ENCODE peak calls at places on chromosomes 3 and 15, in eight cellular contexts. R, L, Y, Q, W, X, K and T are unnamed samples.

GRCh38 chr3:43621406-43621973 is 321 bp downstream of the ANO10 start:
- DNase-seq in R (no peak), L (peak), Y (no peak), Q (no peak), W (no peak), X (no peak), K (peak), T (no peak)

GRCh38 chr3:70006089-70006488 is 6.6 kb downstream of the SAMMSON start:
- DNase-seq in R (no peak), L (no peak), Y (no peak), Q (no peak), W (no peak), X (no peak), K (no peak), T (no peak)

GRCh38 chr3:57161131-57161538 is 4.0 kb downstream of the IL17RD start:
- DNase-seq in R (no peak), L (no peak), Y (peak), Q (no peak), W (no peak), X (no peak), K (no peak), T (no peak)

GRCh38 chr3:64691051-64691450 is 3.3 kb upstream of the ADAMTS9 start:
- DNase-seq in R (no peak), L (no peak), Y (no peak), Q (no peak), W (no peak), X (no peak), K (no peak), T (no peak)

GRCh38 chr15:40959331-40960141 is 6.3 kb downstream of the CHAC1 start:
- DNase-seq in R (no peak), L (no peak), Y (no peak), Q (no peak), W (no peak), X (no peak), K (no peak), T (no peak)

GRCh38 chr3:31581660-31582059 is 48.9 kb downstream of the STT3B start:
- DNase-seq in R (no peak), L (no peak), Y (no peak), Q (no peak), W (no peak), X (no peak), K (no peak), T (no peak)

GRCh38 chr15:80072285-80072684 is 12.8 kb downstream of the ZFAND6 start:
- DNase-seq in R (no peak), L (no peak), Y (peak), Q (no peak), W (peak), X (peak), K (peak), T (peak)

GRCh38 chr15:41161336-41161735 is 45.3 kb upstream of the INO80 start:
- DNase-seq in R (no peak), L (no peak), Y (no peak), Q (no peak), W (no peak), X (no peak), K (no peak), T (no peak)

GRCh38 chr3:114551770-114552526 is 258.1 kb downstream of the TIGIT start:
- DNase-seq in R (no peak), L (peak), Y (peak), Q (no peak), W (peak), X (no peak), K (no peak), T (peak)

GRCh38 chr3:123818324-123818920 is 65.7 kb downstream of the MYLK start:
- DNase-seq in R (no peak), L (no peak), Y (no peak), Q (no peak), W (no peak), X (no peak), K (no peak), T (peak)

GRCh38 chr3:147744967-147745366 is 335.8 kb downstream of the ZIC1 start:
- DNase-seq in R (no peak), L (no peak), Y (no peak), Q (no peak), W (no peak), X (no peak), K (no peak), T (no peak)

GRCh38 chr15:60752973-60753720 is 274.2 kb upstream of the ICE2 start:
- DNase-seq in R (no peak), L (no peak), Y (no peak), Q (no peak), W (no peak), X (no peak), K (no peak), T (no peak)

GRCh38 chr3:108899530-108899929 is 54.1 kb downstream of the GUCA1C start:
- DNase-seq in R (peak), L (peak), Y (no peak), Q (no peak), W (no peak), X (no peak), K (no peak), T (no peak)

GRCh38 chr3:25142609-25143355 is 285.3 kb upstream of the RARB start:
- DNase-seq in R (no peak), L (no peak), Y (no peak), Q (no peak), W (no peak), X (no peak), K (no peak), T (no peak)

GRCh38 chr3:166785851-166786250 is 594.2 kb downstream of the ZBBX start:
- DNase-seq in R (no peak), L (no peak), Y (no peak), Q (no peak), W (no peak), X (no peak), K (no peak), T (no peak)

GRCh38 chr15:88586401-88587162 is 34.6 kb upstream of the AEN start:
- DNase-seq in R (no peak), L (peak), Y (no peak), Q (no peak), W (no peak), X (no peak), K (no peak), T (no peak)

GRCh38 chr3:171783086-171783485 is 27.2 kb downstream of the PLD1 start:
- DNase-seq in R (no peak), L (no peak), Y (no peak), Q (no peak), W (no peak), X (no peak), K (no peak), T (peak)

GRCh38 chr15:100763764-100764750 is 115.6 kb upstream of the ALDH1A3 start:
- DNase-seq in R (no peak), L (no peak), Y (no peak), Q (no peak), W (no peak), X (no peak), K (no peak), T (no peak)

GRCh38 chr3:57091471-57091870 is 31.0 kb downstream of the SPATA12 start:
- DNase-seq in R (no peak), L (no peak), Y (peak), Q (no peak), W (no peak), X (no peak), K (no peak), T (peak)

GRCh38 chr15:67149859-67150824 is 84.7 kb downstream of the SMAD3 start:
- DNase-seq in R (peak), L (peak), Y (peak), Q (no peak), W (peak), X (no peak), K (peak), T (peak)

GRCh38 chr3:171672124-171672523 is 138.2 kb downstream of the PLD1 start:
- DNase-seq in R (no peak), L (no peak), Y (no peak), Q (no peak), W (no peak), X (no peak), K (no peak), T (no peak)

GRCh38 chr15:43828061-43828657 is 1.4 kb downstream of the WDR76 start:
- DNase-seq in R (no peak), L (no peak), Y (no peak), Q (peak), W (no peak), X (no peak), K (peak), T (no peak)

GRCh38 chr3:38706961-38707360 is 57.5 kb upstream of the SCN5A start:
- DNase-seq in R (no peak), L (no peak), Y (no peak), Q (no peak), W (no peak), X (no peak), K (no peak), T (no peak)

GRCh38 chr3:160159806-160160205 is 65.4 kb upstream of the C3orf80 start:
- DNase-seq in R (no peak), L (no peak), Y (no peak), Q (no peak), W (no peak), X (no peak), K (no peak), T (no peak)

GRCh38 chr3:154701055-154701454 is 271.1 kb upstream of the GPR149 start:
- DNase-seq in R (no peak), L (no peak), Y (no peak), Q (no peak), W (no peak), X (no peak), K (no peak), T (no peak)

GRCh38 chr15:46471096-46471495 is 836.3 kb downstream of the SQOR start:
- DNase-seq in R (no peak), L (no peak), Y (no peak), Q (no peak), W (no peak), X (no peak), K (peak), T (no peak)

GRCh38 chr3:123781138-123781537 is 103.0 kb downstream of the MYLK start:
- DNase-seq in R (no peak), L (no peak), Y (no peak), Q (no peak), W (no peak), X (no peak), K (no peak), T (no peak)

GRCh38 chr15:62933388-62933787 is 109.2 kb upstream of the TPM1 start:
- DNase-seq in R (no peak), L (no peak), Y (no peak), Q (no peak), W (no peak), X (no peak), K (no peak), T (no peak)

GRCh38 chr3:153369561-153370374 is 207.7 kb downstream of the RAP2B start:
- DNase-seq in R (no peak), L (no peak), Y (no peak), Q (no peak), W (no peak), X (no peak), K (no peak), T (no peak)

GRCh38 chr15:23687143-23687470 is at the start of gene NDN:
- DNase-seq in R (peak), L (peak), Y (no peak), Q (no peak), W (no peak), X (peak), K (no peak), T (peak)

GRCh38 chr15:65758242-65758641 is 33.9 kb downstream of the DENND4A start:
- DNase-seq in R (no peak), L (no peak), Y (no peak), Q (no peak), W (no peak), X (no peak), K (no peak), T (no peak)

GRCh38 chr3:189664311-189664710 is 33.1 kb downstream of the TP63 start:
- DNase-seq in R (no peak), L (no peak), Y (peak), Q (no peak), W (peak), X (no peak), K (no peak), T (peak)

GRCh38 chr3:157329541-157329940 is 107.1 kb upstream of the PTX3 start:
- DNase-seq in R (no peak), L (no peak), Y (no peak), Q (no peak), W (no peak), X (no peak), K (no peak), T (peak)

GRCh38 chr3:48016336-48016973 is at the start of gene MAP4:
- DNase-seq in R (no peak), L (no peak), Y (no peak), Q (no peak), W (no peak), X (no peak), K (no peak), T (peak)

GRCh38 chr15:32857732-32858131 is 139.9 kb downstream of the GREM1 start:
- DNase-seq in R (no peak), L (no peak), Y (no peak), Q (no peak), W (no peak), X (no peak), K (no peak), T (no peak)
- H3K4me3 ChIP-seq in R (no peak), L (no peak), Y (no peak), Q (no peak), W (no peak), X (no peak), K (no peak), T (no peak)

GRCh38 chr3:127817331-127817821 is 4.9 kb downstream of the MGLL start:
- DNase-seq in R (peak), L (no peak), Y (peak), Q (no peak), W (peak), X (no peak), K (no peak), T (peak)
- TF ChIP-seq CTCF in R (no peak), L (no peak), Y (no peak), Q (no peak), W (no peak), X (no peak), K (no peak), T (no peak)

DNA sequence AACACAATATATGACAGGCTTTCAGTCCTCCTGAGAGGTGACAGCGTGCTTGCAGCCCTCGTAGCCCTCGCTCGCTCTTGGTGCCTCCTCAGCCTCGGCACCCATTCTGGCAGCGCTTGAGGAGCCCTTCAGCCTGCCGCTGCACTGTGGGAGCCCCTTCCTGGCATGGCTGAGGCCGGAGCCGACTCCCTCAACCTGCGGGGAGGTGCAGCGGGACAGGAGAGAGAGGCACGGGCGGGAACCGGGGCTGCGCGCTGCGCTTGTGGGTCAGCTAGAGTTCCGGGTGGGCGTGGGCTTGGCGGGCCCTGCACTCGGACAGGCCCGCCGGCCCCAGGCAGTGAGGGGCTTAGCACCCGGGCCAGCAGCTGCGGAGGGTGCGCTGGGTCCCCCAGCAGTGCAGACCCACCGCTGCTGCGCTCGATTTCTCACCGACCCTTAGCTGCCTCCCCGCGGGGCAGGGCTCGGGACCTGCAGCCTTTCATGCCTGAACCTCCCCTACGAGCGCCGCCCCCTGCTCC is 60.4 kb upstream of the HRH1 start:
- DNase-seq in R (no peak), L (no peak), Y (no peak), Q (no peak), W (no peak), X (no peak), K (no peak), T (no peak)
- H3K4me3 ChIP-seq in R (no peak), L (no peak), Y (no peak), Q (no peak), W (no peak), X (no peak), K (no peak), T (no peak)

GRCh38 chr3:184248454-184249411 is at the start of gene ALG3:
- DNase-seq in R (peak), L (peak), Y (no peak), Q (peak), W (peak), X (peak), K (peak), T (peak)

GRCh38 chr3:184255291-184256039 is 5.9 kb downstream of the CAMK2N2 start:
- DNase-seq in R (no peak), L (no peak), Y (no peak), Q (no peak), W (no peak), X (peak), K (no peak), T (no peak)

GRCh38 chr3:184249412-184250166 is at the start of gene EEF1AKMT4:
- DNase-seq in R (peak), L (peak), Y (peak), Q (peak), W (peak), X (peak), K (peak), T (peak)

DNA sequence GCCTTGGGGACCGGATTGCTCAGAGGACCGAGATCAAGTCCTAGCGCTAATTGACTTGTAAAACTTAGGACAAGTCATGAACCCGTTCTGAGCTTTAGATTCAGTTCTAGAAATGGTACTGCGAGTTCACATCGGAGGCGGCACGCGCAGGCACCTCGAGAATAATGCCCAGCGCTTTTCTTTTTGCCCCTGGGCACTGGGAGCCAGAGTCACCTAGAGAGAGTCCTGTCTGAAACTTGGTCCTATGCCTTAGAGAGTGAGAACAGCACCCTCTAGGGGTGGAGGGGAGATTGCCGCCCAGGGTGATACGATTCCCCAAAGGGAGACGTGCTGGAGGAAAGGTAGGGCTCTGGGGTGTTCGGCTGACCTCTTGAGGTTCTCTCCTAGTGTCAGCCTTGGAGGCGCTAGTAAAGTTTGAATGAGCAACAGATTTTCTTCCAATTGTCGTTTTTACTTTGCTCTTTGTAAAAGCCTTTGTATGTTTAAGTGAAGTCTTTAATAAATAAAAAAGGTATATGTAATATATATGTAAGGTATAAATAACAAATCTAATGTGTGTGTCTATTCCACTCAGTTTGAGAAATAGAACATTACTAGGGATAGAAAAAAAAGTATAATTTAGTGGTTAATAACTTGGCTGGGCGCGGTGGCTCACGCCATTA is 826 bp downstream of the EEF1AKMT4 start:
- DNase-seq in R (peak), L (peak), Y (peak), Q (peak), W (peak), X (peak), K (peak), T (peak)
- TF ChIP-seq CTCF in R (peak), L (peak), Y (peak), Q (peak), W (peak), X (peak), K (peak), T (peak)

GRCh38 chr3:15795563-15796308 is 2.0 kb downstream of the ANKRD28 start:
- DNase-seq in R (no peak), L (no peak), Y (no peak), Q (no peak), W (no peak), X (no peak), K (peak), T (peak)

GRCh38 chr3:15797600-15798303 is at the start of gene ANKRD28:
- DNase-seq in R (no peak), L (no peak), Y (peak), Q (no peak), W (peak), X (no peak), K (peak), T (peak)

GRCh38 chr3:15794842-15795562 is 2.8 kb downstream of the ANKRD28 start:
- DNase-seq in R (no peak), L (no peak), Y (no peak), Q (no peak), W (no peak), X (no peak), K (no peak), T (peak)

GRCh38 chr3:15796771-15797599 is 794 bp downstream of the ANKRD28 start:
- DNase-seq in R (no peak), L (peak), Y (no peak), Q (no peak), W (peak), X (peak), K (peak), T (peak)

DNA sequence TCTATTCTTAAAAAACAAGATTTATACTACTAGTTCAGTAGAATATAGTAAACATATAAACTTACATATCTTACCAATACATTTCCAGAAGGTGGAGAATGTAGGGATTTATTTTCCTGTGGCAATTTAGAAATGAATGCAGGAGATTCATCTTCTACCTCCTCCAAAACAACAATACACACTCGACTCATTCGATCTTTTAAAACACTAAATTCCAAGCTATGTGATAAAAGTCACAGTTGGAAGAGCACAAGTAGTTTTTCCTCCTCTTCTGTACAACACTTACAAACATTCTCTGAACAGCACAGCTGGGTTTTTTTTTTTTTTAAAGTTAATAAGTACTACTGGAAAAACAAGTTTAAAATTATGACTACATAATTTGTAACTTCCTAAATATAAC is 1.4 kb downstream of the ANKRD28 start:
- DNase-seq in R (no peak), L (no peak), Y (no peak), Q (no peak), W (no peak), X (no peak), K (no peak), T (no peak)
- H3K4me3 ChIP-seq in R (no peak), L (peak), Y (peak), Q (peak), W (peak), X (no peak), K (peak), T (peak)

GRCh38 chr15:75809986-75810750 is 33.1 kb upstream of the UBE2Q2 start:
- DNase-seq in R (no peak), L (no peak), Y (no peak), Q (no peak), W (peak), X (peak), K (peak), T (peak)
- TF ChIP-seq CTCF in R (peak), L (no peak), Y (peak), Q (peak), W (peak), X (peak), K (peak), T (peak)

DNA sequence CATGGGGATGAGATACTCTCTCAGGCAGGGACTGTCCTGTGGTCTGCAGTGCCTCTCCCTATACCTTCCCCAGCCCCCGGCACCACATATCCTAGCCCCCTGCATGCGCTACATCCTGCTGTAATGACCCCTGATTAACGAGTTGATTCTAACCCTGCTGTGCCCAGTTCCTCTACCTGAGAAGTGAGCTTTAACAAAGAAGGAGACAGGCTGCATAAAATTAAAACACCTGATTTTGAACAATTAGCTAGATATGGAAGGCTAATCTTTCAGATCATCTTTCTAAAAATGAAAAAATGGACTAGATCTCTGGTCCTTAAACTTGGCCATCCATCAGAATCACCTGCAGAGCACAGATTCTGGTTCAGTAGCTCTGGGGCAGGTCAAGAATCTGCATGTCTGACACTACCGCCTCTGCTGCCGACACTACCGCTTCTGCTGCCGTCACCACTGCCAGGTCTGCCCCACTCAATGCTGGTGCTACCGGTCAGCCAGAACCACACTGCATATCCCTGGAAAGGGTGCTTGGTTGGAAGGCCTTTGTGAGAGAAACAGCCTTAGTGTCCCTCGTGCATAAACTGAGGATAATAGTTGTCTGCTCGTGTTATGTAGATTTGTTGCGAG is 33.6 kb upstream of the ZBTB38 start:
- DNase-seq in R (no peak), L (peak), Y (no peak), Q (no peak), W (no peak), X (no peak), K (no peak), T (no peak)
- H3K4me3 ChIP-seq in R (no peak), L (no peak), Y (no peak), Q (no peak), W (no peak), X (no peak), K (no peak), T (no peak)

GRCh38 chr15:71651750-71652186 is 158.6 kb upstream of the NR2E3 start:
- DNase-seq in R (peak), L (peak), Y (no peak), Q (no peak), W (peak), X (peak), K (peak), T (peak)
- TF ChIP-seq CTCF in R (no peak), L (peak), Y (peak), Q (peak), W (peak), X (peak), K (peak), T (peak)

GRCh38 chr15:85840802-85841152 is 46.1 kb upstream of the KLHL25 start:
- DNase-seq in R (no peak), L (no peak), Y (no peak), Q (no peak), W (no peak), X (no peak), K (no peak), T (no peak)
- H3K4me3 ChIP-seq in R (no peak), L (no peak), Y (no peak), Q (no peak), W (no peak), X (no peak), K (no peak), T (no peak)